ENCODE peak calls at places on chromosomes 6 and 20, in six cellular contexts. L, H, T, F, Q and G are unnamed samples.

GRCh38 chr6:155473741-155474140 is 18.1 kb upstream of the NOX3 start:
- DNase-seq in H (no peak), L (no peak), Q (no peak), T (no peak), F (no peak), G (no peak)

GRCh38 chr6:36241728-36242127 is 28.1 kb upstream of the PNPLA1 start:
- DNase-seq in T (no peak), H (no peak), F (peak), L (peak), Q (no peak), G (peak)

GRCh38 chr6:160930547-160931377 is 60.8 kb upstream of the MAP3K4 start:
- DNase-seq in F (peak), Q (peak), T (peak), L (no peak), H (peak), G (peak)

GRCh38 chr6:37483917-37484785 is 15.5 kb downstream of the CCDC167 start:
- DNase-seq in H (no peak), T (peak), F (peak), Q (no peak), L (no peak), G (peak)

GRCh38 chr20:59938696-59939051 is 1.4 kb downstream of the PPP1R3D start:
- DNase-seq in T (peak), Q (no peak), L (no peak), F (no peak), H (no peak), G (no peak)

GRCh38 chr6:124197148-124197547 is 393.5 kb downstream of the NKAIN2 start:
- DNase-seq in T (no peak), L (no peak), Q (no peak), H (no peak), F (no peak), G (no peak)

GRCh38 chr20:63696628-63697356 is at the start of gene TNFRSF6B:
- DNase-seq in Q (no peak), H (no peak), L (no peak), F (peak), T (no peak), G (no peak)

GRCh38 chr6:11423667-11424066 is 113.9 kb upstream of the TMEM170B start:
- DNase-seq in H (no peak), L (no peak), F (no peak), Q (no peak), T (no peak), G (no peak)

GRCh38 chr20:47349365-47350180 is 6.9 kb downstream of the ZMYND8 start:
- DNase-seq in F (no peak), T (no peak), Q (no peak), H (no peak), L (no peak), G (no peak)

GRCh38 chr6:45327956-45328522 is at the start of gene RUNX2:
- DNase-seq in Q (no peak), T (no peak), F (no peak), H (peak), L (no peak), G (no peak)

GRCh38 chr20:19260412-19261090 is 48.1 kb downstream of the SLC24A3 start:
- DNase-seq in Q (no peak), F (no peak), L (peak), T (no peak), H (peak), G (no peak)

GRCh38 chr6:1777921-1778692 is 168.4 kb downstream of the FOXC1 start:
- DNase-seq in Q (no peak), H (no peak), F (no peak), T (no peak), L (no peak), G (no peak)

GRCh38 chr6:161151059-161151645 is 122.7 kb downstream of the AGPAT4 start:
- DNase-seq in F (no peak), T (no peak), L (no peak), H (no peak), Q (no peak), G (no peak)

GRCh38 chr20:63946986-63947637 is 9.1 kb downstream of the UCKL1 start:
- DNase-seq in T (no peak), Q (no peak), F (no peak), H (no peak), L (no peak), G (no peak)

GRCh38 chr20:63574156-63574828 is at the start of gene HELZ2:
- DNase-seq in L (no peak), H (no peak), T (peak), Q (peak), F (no peak), G (peak)

GRCh38 chr6:149028767-149029405 is 282.1 kb downstream of the UST start:
- DNase-seq in L (peak), Q (no peak), T (peak), H (peak), F (no peak), G (peak)

GRCh38 chr20:24829649-24830370 is 119.3 kb upstream of the CST7 start:
- DNase-seq in H (no peak), T (no peak), Q (no peak), F (no peak), L (no peak), G (no peak)

GRCh38 chr6:36418558-36418957 is 24.1 kb downstream of the PXT1 start:
- DNase-seq in Q (no peak), L (no peak), T (no peak), H (no peak), F (no peak), G (no peak)

GRCh38 chr20:62697468-62697912 is 11.1 kb upstream of the NTSR1 start:
- DNase-seq in H (no peak), Q (no peak), F (peak), T (no peak), L (no peak), G (no peak)

GRCh38 chr6:142845624-142846458 is 99.1 kb downstream of the HIVEP2 start:
- DNase-seq in F (peak), Q (peak), T (peak), L (no peak), H (no peak), G (no peak)

GRCh38 chr6:15253107-15254073 is 7.5 kb downstream of the JARID2 start:
- DNase-seq in L (no peak), T (no peak), F (no peak), H (no peak), Q (no peak), G (peak)

GRCh38 chr6:15255481-15256414 is 9.9 kb downstream of the JARID2 start:
- DNase-seq in Q (no peak), H (no peak), L (peak), F (no peak), T (peak), G (no peak)

GRCh38 chr6:15252205-15252604 is 6.3 kb downstream of the JARID2 start:
- DNase-seq in H (no peak), F (no peak), L (no peak), T (no peak), Q (no peak), G (no peak)

GRCh38 chr6:15256538-15257222 is 10.8 kb downstream of the JARID2 start:
- DNase-seq in L (no peak), Q (no peak), F (no peak), H (no peak), T (no peak), G (no peak)

DNA sequence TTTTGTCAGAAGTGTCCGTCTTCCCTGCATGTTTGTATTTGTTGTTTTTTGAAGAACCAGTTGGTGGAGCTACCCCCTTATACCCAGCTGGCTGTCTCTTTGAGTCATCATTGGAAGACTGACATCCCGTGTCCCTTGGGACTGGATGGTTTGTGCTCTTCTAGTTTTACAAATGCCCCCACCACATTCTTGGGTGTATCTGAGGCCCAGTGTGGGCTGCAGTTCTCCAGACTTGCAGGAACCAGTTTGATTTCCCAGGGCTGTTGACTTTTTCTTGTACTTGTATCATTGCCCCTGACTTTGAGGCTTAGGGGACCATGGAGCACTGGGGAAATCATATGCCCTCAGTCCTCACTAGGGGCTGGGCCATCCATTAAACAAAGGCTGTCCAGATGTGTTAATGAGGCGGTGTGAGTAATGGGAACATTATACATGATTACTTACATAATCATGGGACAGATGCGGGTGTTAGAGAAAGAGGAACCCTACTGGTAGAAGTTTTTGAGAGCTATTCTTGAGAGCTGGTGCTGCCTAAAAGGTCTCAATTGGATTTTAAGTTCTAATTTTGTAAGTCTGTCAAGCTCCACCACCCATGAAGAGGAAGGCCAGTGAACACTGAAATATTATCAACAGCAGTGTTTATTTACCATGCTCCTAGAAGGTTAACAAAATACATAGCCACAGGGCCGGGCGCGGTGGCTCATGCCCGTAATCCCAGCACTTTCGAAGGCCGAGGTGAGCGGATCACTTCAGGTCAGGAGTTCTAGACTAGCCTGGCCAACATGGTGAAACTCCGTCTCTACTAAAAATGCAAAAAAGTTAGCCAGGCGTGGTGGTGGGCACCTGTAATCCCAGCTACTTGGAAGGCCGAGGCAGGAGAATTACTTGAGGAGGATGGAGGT is 8.5 kb downstream of the JARID2 start:
- DNase-seq in Q (no peak), H (no peak), F (no peak), T (no peak), L (peak), G (no peak)
- TF ChIP-seq CTCF in Q (no peak), H (no peak), F (peak), T (no peak), L (peak), G (no peak)

DNA sequence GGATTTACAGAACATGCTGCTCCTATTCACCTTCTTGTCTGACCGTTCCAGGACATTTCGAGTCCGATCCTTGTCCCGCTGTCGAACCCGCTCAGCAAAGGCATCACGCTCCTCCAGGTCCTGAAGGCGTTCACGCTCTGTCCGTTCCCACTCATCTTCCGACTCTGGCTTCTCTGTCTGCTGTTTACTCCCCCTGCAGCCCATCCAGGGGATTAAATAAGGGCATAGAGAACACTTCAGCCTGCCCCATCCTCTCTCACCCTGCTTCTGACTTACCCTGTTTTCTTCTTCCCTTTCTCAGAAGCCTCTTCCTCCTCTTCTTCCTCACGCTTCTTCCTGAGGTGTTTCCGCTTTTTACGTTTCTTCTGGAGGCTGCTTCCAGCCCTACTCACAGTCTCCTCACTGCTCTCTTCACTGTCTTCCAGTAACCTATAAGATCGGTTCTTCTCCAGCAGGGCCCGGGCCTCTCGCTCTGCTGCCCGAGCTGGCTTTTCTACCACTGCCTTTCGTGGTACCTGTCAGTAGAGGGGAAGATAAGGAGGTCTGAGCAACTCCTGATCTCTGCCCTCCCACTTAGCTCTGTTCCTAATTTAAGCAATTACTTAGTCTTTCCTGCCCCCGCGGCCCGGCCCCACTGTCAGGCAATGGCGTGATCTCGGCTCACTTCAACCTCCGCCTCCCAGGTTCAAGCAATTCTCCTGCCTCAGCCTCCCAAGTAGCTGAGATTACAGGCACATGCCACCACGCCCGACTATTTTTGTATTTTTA is 1.9 kb downstream of the DHX16 start:
- DNase-seq in T (no peak), Q (no peak), F (no peak), H (no peak), L (no peak), G (no peak)
- TF ChIP-seq CTCF in T (no peak), Q (no peak), F (no peak), H (no peak), L (peak), G (no peak)

GRCh38 chr20:44002861-44003260 is 88.2 kb downstream of the TOX2 start:
- DNase-seq in H (no peak), Q (no peak), L (no peak), T (no peak), F (no peak), G (no peak)
- TF ChIP-seq CTCF in H (no peak), Q (no peak), L (no peak), T (no peak), F (no peak), G (no peak)

GRCh38 chr6:147972436-147972835 is 370.2 kb upstream of the SASH1 start:
- DNase-seq in Q (no peak), F (no peak), H (no peak), L (no peak), T (no peak), G (no peak)

GRCh38 chr6:147973806-147974205 is 368.8 kb upstream of the SASH1 start:
- DNase-seq in Q (no peak), T (no peak), L (no peak), F (no peak), H (no peak), G (no peak)

GRCh38 chr6:147974376-147974775 is 368.3 kb upstream of the SASH1 start:
- DNase-seq in T (no peak), Q (no peak), H (no peak), F (no peak), L (no peak), G (no peak)

GRCh38 chr6:147970970-147971369 is 371.7 kb upstream of the SASH1 start:
- DNase-seq in F (no peak), Q (no peak), L (no peak), H (no peak), T (no peak), G (no peak)
- TF ChIP-seq CTCF in F (peak), Q (no peak), L (no peak), H (no peak), T (no peak), G (no peak)

GRCh38 chr20:52826321-52826720 is 145.8 kb upstream of the TSHZ2 start:
- DNase-seq in T (no peak), H (no peak), F (no peak), L (no peak), Q (no peak), G (no peak)

GRCh38 chr20:52829111-52829510 is 143.0 kb upstream of the TSHZ2 start:
- DNase-seq in T (no peak), Q (no peak), F (no peak), L (no peak), H (no peak), G (no peak)

GRCh38 chr20:52828199-52828598 is 144.0 kb upstream of the TSHZ2 start:
- DNase-seq in L (no peak), T (no peak), F (no peak), Q (no peak), H (no peak), G (no peak)

GRCh38 chr20:52824494-52825216 is 147.5 kb upstream of the TSHZ2 start:
- DNase-seq in F (no peak), Q (no peak), H (no peak), L (no peak), T (no peak), G (no peak)

GRCh38 chr20:52826722-52827121 is 145.4 kb upstream of the TSHZ2 start:
- DNase-seq in L (no peak), H (no peak), F (no peak), T (no peak), Q (no peak), G (no peak)
- TF ChIP-seq CTCF in L (no peak), H (no peak), F (no peak), T (no peak), Q (no peak), G (no peak)

DNA sequence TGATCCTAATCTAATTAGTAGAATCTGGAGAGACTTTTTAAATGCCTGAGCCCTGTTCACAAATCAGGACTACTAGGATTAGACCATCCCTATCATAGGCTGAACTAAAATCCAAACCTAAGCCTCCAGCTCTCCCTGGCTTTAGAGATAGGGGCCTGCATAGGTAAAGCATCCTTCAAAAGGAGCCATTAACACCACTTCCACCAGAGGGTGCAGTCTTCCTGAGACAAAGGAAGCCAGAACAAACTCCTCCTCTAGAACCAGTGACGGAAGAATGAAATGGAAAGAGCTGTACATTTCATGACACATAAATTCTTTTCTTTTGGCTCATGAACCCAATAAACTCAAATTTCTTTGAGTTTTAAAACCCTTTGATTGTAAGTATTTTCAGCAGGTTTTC is 291.2 kb upstream of the ADGRB3 start:
- DNase-seq in L (peak), H (no peak), Q (no peak), T (no peak), F (no peak), G (peak)
- TF ChIP-seq CTCF in L (peak), H (no peak), Q (peak), T (no peak), F (peak), G (peak)